ENCODE peak calls at places on chromosomes 13 and 19, in four cellular contexts. One of them, this sample, is unnamed.

GRCh38 chr13:37869756-37870488 is at the start of gene TRPC4:
- DNase-seq in K562: peak
- DNase-seq in HepG2: peak
- DNase-seq in GM12878: no peak
- DNase-seq in this sample: peak

GRCh38 chr13:73657821-73658540 is 476.2 kb downstream of the KLF12 start:
- DNase-seq in HepG2: no peak
- DNase-seq in GM12878: no peak
- DNase-seq in K562: no peak
- DNase-seq in this sample: no peak

GRCh38 chr13:31056650-31057275 is 104.9 kb downstream of the HSPH1 start:
- DNase-seq in K562: no peak
- DNase-seq in HepG2: no peak
- DNase-seq in GM12878: no peak
- DNase-seq in this sample: no peak

GRCh38 chr19:30388819-30389218 is 16.6 kb downstream of the ZNF536 start:
- DNase-seq in HepG2: no peak
- DNase-seq in K562: no peak
- DNase-seq in GM12878: no peak
- DNase-seq in this sample: no peak

GRCh38 chr13:52848455-52849190 is at the start of gene PCDH8:
- DNase-seq in K562: no peak
- DNase-seq in GM12878: no peak
- DNase-seq in HepG2: no peak
- DNase-seq in this sample: peak

GRCh38 chr13:39565036-39565949 is 37.7 kb downstream of the LHFPL6 start:
- DNase-seq in GM12878: no peak
- DNase-seq in K562: no peak
- DNase-seq in HepG2: peak
- DNase-seq in this sample: peak

GRCh38 chr13:101218484-101218883 is 197.8 kb downstream of the NALCN start:
- DNase-seq in GM12878: no peak
- DNase-seq in HepG2: no peak
- DNase-seq in K562: no peak
- DNase-seq in this sample: no peak

GRCh38 chr19:17519967-17520366 is 8.5 kb downstream of the PGLS start:
- DNase-seq in K562: no peak
- DNase-seq in GM12878: no peak
- DNase-seq in HepG2: no peak
- DNase-seq in this sample: no peak

GRCh38 chr19:56942749-56943148 is 102.2 kb upstream of the PEG3 start:
- DNase-seq in K562: peak
- DNase-seq in GM12878: no peak
- DNase-seq in HepG2: no peak
- DNase-seq in this sample: no peak

GRCh38 chr19:35846038-35846668 is 6.2 kb downstream of the NPHS1 start:
- DNase-seq in HepG2: no peak
- DNase-seq in GM12878: no peak
- DNase-seq in K562: no peak
- DNase-seq in this sample: peak

GRCh38 chr19:18440421-18440877 is 2.5 kb upstream of the ISYNA1 start:
- DNase-seq in K562: no peak
- DNase-seq in GM12878: no peak
- DNase-seq in HepG2: peak
- DNase-seq in this sample: peak

GRCh38 chr19:13060964-13061927 is 41.4 kb downstream of the LYL1 start:
- DNase-seq in HepG2: peak
- DNase-seq in K562: peak
- DNase-seq in GM12878: peak
- DNase-seq in this sample: peak

GRCh38 chr19:18419195-18419698 is at the start of gene SSBP4:
- DNase-seq in K562: peak
- DNase-seq in GM12878: no peak
- DNase-seq in HepG2: peak
- DNase-seq in this sample: peak

GRCh38 chr13:105920375-105920774 is 615.1 kb downstream of the EFNB2 start:
- DNase-seq in GM12878: no peak
- DNase-seq in K562: no peak
- DNase-seq in HepG2: no peak
- DNase-seq in this sample: no peak

GRCh38 chr19:5686326-5686646 is 3.8 kb upstream of the RPL36 start:
- DNase-seq in GM12878: no peak
- DNase-seq in HepG2: no peak
- DNase-seq in K562: no peak
- DNase-seq in this sample: no peak

GRCh38 chr13:33917135-33917534 is 99.2 kb downstream of the RFC3 start:
- DNase-seq in K562: no peak
- DNase-seq in GM12878: no peak
- DNase-seq in HepG2: no peak
- DNase-seq in this sample: no peak

GRCh38 chr13:51559916-51560315 is 24.3 kb upstream of the WDFY2 start:
- DNase-seq in GM12878: no peak
- DNase-seq in HepG2: no peak
- DNase-seq in K562: no peak
- DNase-seq in this sample: no peak

GRCh38 chr13:29162638-29163037 is 342.5 kb downstream of the MTUS2 start:
- DNase-seq in GM12878: no peak
- DNase-seq in K562: no peak
- DNase-seq in HepG2: no peak
- DNase-seq in this sample: no peak

GRCh38 chr13:66992183-66992582 is 238.0 kb downstream of the PCDH9 start:
- DNase-seq in HepG2: no peak
- DNase-seq in K562: no peak
- DNase-seq in GM12878: no peak
- DNase-seq in this sample: no peak

GRCh38 chr19:32914879-32915278 is 45.3 kb upstream of the SLC7A9 start:
- DNase-seq in GM12878: no peak
- DNase-seq in K562: no peak
- DNase-seq in HepG2: no peak
- DNase-seq in this sample: no peak

GRCh38 chr19:30653646-30654386 is 281.6 kb downstream of the ZNF536 start:
- DNase-seq in GM12878: no peak
- DNase-seq in HepG2: no peak
- DNase-seq in K562: no peak
- DNase-seq in this sample: no peak

GRCh38 chr19:38975214-38975860 is at the start of gene FBXO17:
- DNase-seq in K562: peak
- DNase-seq in HepG2: peak
- DNase-seq in GM12878: no peak
- DNase-seq in this sample: peak

GRCh38 chr19:52034051-52034728 is 6.0 kb upstream of the ZNF614 start:
- DNase-seq in K562: no peak
- DNase-seq in GM12878: no peak
- DNase-seq in HepG2: no peak
- DNase-seq in this sample: no peak

GRCh38 chr19:8079988-8080387 is 27.4 kb downstream of the CCL25 start:
- DNase-seq in K562: no peak
- DNase-seq in GM12878: no peak
- DNase-seq in HepG2: no peak
- DNase-seq in this sample: no peak

GRCh38 chr19:5222821-5223321 is 117.7 kb downstream of the PTPRS start:
- DNase-seq in K562: no peak
- DNase-seq in GM12878: no peak
- DNase-seq in HepG2: no peak
- DNase-seq in this sample: no peak

GRCh38 chr19:35029737-35030256 is 473 bp upstream of the SCN1B start:
- DNase-seq in K562: peak
- DNase-seq in GM12878: no peak
- DNase-seq in HepG2: no peak
- DNase-seq in this sample: no peak

GRCh38 chr13:98997738-98998641 is 20.1 kb upstream of the DOCK9 start:
- DNase-seq in HepG2: no peak
- DNase-seq in K562: no peak
- DNase-seq in GM12878: no peak
- DNase-seq in this sample: no peak

GRCh38 chr13:77728265-77728966 is 30.9 kb downstream of the SLAIN1 start:
- DNase-seq in K562: no peak
- DNase-seq in GM12878: no peak
- DNase-seq in HepG2: no peak
- DNase-seq in this sample: no peak

GRCh38 chr13:110676511-110677204 is 29.3 kb downstream of the CARS2 start:
- DNase-seq in GM12878: peak
- DNase-seq in HepG2: no peak
- DNase-seq in K562: no peak
- DNase-seq in this sample: no peak

GRCh38 chr13:33904431-33904830 is 86.5 kb downstream of the RFC3 start:
- DNase-seq in K562: no peak
- DNase-seq in HepG2: no peak
- DNase-seq in GM12878: no peak
- DNase-seq in this sample: no peak

GRCh38 chr13:79637086-79637763 is 156.3 kb downstream of the NDFIP2 start:
- DNase-seq in HepG2: no peak
- DNase-seq in GM12878: no peak
- DNase-seq in K562: no peak
- DNase-seq in this sample: no peak

GRCh38 chr19:45881909-45882528 is 3.9 kb downstream of the IRF2BP1 start:
- DNase-seq in GM12878: no peak
- DNase-seq in HepG2: peak
- DNase-seq in K562: peak
- DNase-seq in this sample: peak

GRCh38 chr13:88217372-88217771 is 546.2 kb downstream of the SLITRK5 start:
- DNase-seq in GM12878: no peak
- DNase-seq in K562: no peak
- DNase-seq in HepG2: no peak
- DNase-seq in this sample: no peak

GRCh38 chr19:10095948-10096614 is 6.4 kb downstream of the ANGPTL6 start:
- DNase-seq in HepG2: no peak
- DNase-seq in K562: peak
- DNase-seq in GM12878: no peak
- DNase-seq in this sample: peak

GRCh38 chr19:3834349-3835054 is 34.3 kb downstream of the ZFR2 start:
- DNase-seq in K562: no peak
- DNase-seq in HepG2: no peak
- DNase-seq in GM12878: no peak
- DNase-seq in this sample: no peak
- TF ChIP-seq ESRRA in K562: no peak
- TF ChIP-seq ESRRA in HepG2: no peak
- TF ChIP-seq ESRRA in GM12878: no peak
- TF ChIP-seq ESRRA in this sample: no peak

GRCh38 chr19:16340654-16341053 is 16.0 kb downstream of the KLF2 start:
- DNase-seq in HepG2: no peak
- DNase-seq in K562: no peak
- DNase-seq in GM12878: no peak
- DNase-seq in this sample: no peak
- TF ChIP-seq ATF3 in HepG2: no peak
- TF ChIP-seq ATF3 in K562: no peak
- TF ChIP-seq ATF3 in GM12878: no peak
- TF ChIP-seq ATF3 in this sample: no peak

DNA sequence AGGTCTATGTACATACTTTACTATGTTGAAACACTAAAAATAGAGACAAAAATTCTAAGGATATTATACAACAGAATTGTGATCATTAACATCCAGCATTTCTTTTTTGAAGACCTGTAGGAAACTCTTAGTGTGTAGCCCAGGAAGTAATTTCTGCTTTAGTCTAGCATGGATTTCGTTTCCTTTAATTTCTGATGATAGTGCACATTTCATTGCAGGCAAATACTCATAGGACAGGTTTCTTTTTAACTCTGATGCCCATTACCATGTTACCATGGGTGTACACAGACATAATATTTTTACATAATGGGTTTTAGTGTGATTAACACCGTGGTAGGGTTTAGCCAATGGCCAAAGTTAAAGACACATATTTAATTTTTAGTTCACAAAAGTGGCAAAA is 27.1 kb downstream of the LIG4 start:
- DNase-seq in GM12878: no peak
- DNase-seq in K562: no peak
- DNase-seq in HepG2: no peak
- DNase-seq in this sample: no peak
- TF ChIP-seq ESRRA in GM12878: no peak
- TF ChIP-seq ESRRA in K562: no peak
- TF ChIP-seq ESRRA in HepG2: no peak
- TF ChIP-seq ESRRA in this sample: no peak

GRCh38 chr19:2338055-2338615 is 9.7 kb downstream of the SPPL2B start:
- DNase-seq in HepG2: no peak
- DNase-seq in GM12878: no peak
- DNase-seq in K562: no peak
- DNase-seq in this sample: no peak

GRCh38 chr19:2335848-2336247 is 7.4 kb downstream of the SPPL2B start:
- DNase-seq in K562: no peak
- DNase-seq in GM12878: no peak
- DNase-seq in HepG2: no peak
- DNase-seq in this sample: no peak

GRCh38 chr19:2336528-2337328 is 8.2 kb downstream of the SPPL2B start:
- DNase-seq in GM12878: no peak
- DNase-seq in K562: no peak
- DNase-seq in HepG2: no peak
- DNase-seq in this sample: no peak

GRCh38 chr19:2338751-2339643 is 10.5 kb downstream of the SPPL2B start:
- DNase-seq in GM12878: no peak
- DNase-seq in K562: no peak
- DNase-seq in HepG2: no peak
- DNase-seq in this sample: no peak

GRCh38 chr19:2337329-2337707 is 8.8 kb downstream of the SPPL2B start:
- DNase-seq in GM12878: no peak
- DNase-seq in K562: no peak
- DNase-seq in HepG2: peak
- DNase-seq in this sample: peak
- TF ChIP-seq ATF3 in GM12878: no peak
- TF ChIP-seq ATF3 in K562: no peak
- TF ChIP-seq ATF3 in HepG2: no peak
- TF ChIP-seq ATF3 in this sample: no peak

DNA sequence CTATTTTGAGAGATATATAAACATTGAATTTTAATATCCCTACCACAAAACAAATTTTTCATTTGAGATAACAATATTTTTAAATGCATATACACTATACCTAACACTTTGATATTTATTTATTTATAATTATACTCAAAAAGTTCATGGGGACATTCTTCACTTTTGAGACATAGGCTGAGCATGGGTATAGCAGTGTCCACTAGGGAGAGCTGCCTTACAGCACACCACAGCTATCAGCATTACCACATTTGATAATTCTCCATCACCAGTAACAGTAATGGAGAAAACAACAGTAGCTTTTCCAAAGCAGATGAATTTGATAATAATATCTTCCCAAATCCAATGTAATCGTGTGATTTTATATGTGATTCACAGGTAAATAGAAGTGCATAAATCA is 626.1 kb downstream of the DACH1 start:
- DNase-seq in K562: no peak
- DNase-seq in HepG2: no peak
- DNase-seq in GM12878: no peak
- DNase-seq in this sample: no peak
- TF ChIP-seq ESRRA in K562: no peak
- TF ChIP-seq ESRRA in HepG2: no peak
- TF ChIP-seq ESRRA in GM12878: no peak
- TF ChIP-seq ESRRA in this sample: no peak

This sample was measured in WTC11.